ENCODE peak calls at places on chromosomes 13 and 19, in seven cellular contexts. K is stimulated activated CD4-positive, alpha-beta T cell treated with anti-CD3 and anti-CD28 coated beads, Interleukin-4, amount 100 ng/mL, for 1 hour; I is islet precursor cell; Y is CD8-positive, alpha-beta T cell; Q is AG04449; L is activated effector memory CD4-positive, alpha-beta T cell treated with anti-CD3 and anti-CD28 coated beads, Interleukin-2, amount 50 U/mL, for 16 hours; N is pancreas. A is an unnamed sample.

GRCh38 chr13:97695684-97696083 is 257.8 kb upstream of the IPO5 start:
- DNase-seq in K (no peak), I (no peak), Y (no peak), Q (no peak), L (no peak), N (no peak), A (no peak)

GRCh38 chr19:12881172-12881808 is at the start of gene DNASE2:
- DNase-seq in K (peak), I (peak), Y (peak), Q (peak), L (peak), N (peak), A (peak)

GRCh38 chr13:106756446-106756845 is 188.5 kb upstream of the ARGLU1 start:
- DNase-seq in K (no peak), I (peak), Y (no peak), Q (no peak), L (no peak), N (no peak), A (no peak)

GRCh38 chr19:51142119-51142518 is at the start of gene SIGLEC7:
- DNase-seq in K (no peak), I (peak), Y (no peak), Q (no peak), L (no peak), N (no peak), A (no peak)

GRCh38 chr13:76790519-76791289 is 95.5 kb downstream of the KCTD12 start:
- DNase-seq in K (no peak), I (no peak), Y (no peak), Q (no peak), L (no peak), N (no peak), A (no peak)

GRCh38 chr19:58395220-58395978 is at the start of gene RNF225:
- DNase-seq in K (peak), I (peak), Y (no peak), Q (no peak), L (no peak), N (no peak), A (no peak)

GRCh38 chr13:110047511-110047910 is 259.4 kb downstream of the COL4A1 start:
- DNase-seq in K (no peak), I (no peak), Y (no peak), Q (no peak), L (no peak), N (peak), A (peak)

GRCh38 chr19:54708781-54709180 is 15.5 kb upstream of the KIR3DL3 start:
- DNase-seq in K (no peak), I (no peak), Y (no peak), Q (no peak), L (no peak), N (no peak), A (no peak)

GRCh38 chr19:17665058-17665457 is 23.1 kb downstream of the UNC13A start:
- DNase-seq in K (no peak), I (no peak), Y (no peak), Q (no peak), L (no peak), N (no peak), A (no peak)

GRCh38 chr13:74768521-74769090 is 634.4 kb upstream of the KLF12 start:
- DNase-seq in K (no peak), I (no peak), Y (no peak), Q (no peak), L (no peak), N (no peak), A (peak)

GRCh38 chr13:29707876-29708543 is 112.5 kb upstream of the SLC7A1 start:
- DNase-seq in K (peak), I (peak), Y (peak), Q (no peak), L (peak), N (peak), A (peak)

GRCh38 chr19:55678121-55678671 is 3.2 kb downstream of the EPN1 start:
- DNase-seq in K (no peak), I (no peak), Y (no peak), Q (no peak), L (no peak), N (no peak), A (no peak)

GRCh38 chr13:35700661-35701060 is 224.2 kb upstream of the MAB21L1 start:
- DNase-seq in K (no peak), I (no peak), Y (no peak), Q (peak), L (no peak), N (no peak), A (peak)

GRCh38 chr19:33804021-33804799 is 7.5 kb downstream of the KCTD15 start:
- DNase-seq in K (no peak), I (no peak), Y (no peak), Q (no peak), L (no peak), N (peak), A (no peak)

GRCh38 chr19:33771308-33772101 is 25.2 kb upstream of the KCTD15 start:
- DNase-seq in K (peak), I (peak), Y (peak), Q (no peak), L (peak), N (peak), A (no peak)

GRCh38 chr13:75792526-75793187 is 156.5 kb downstream of the LMO7 start:
- DNase-seq in K (no peak), I (peak), Y (no peak), Q (no peak), L (no peak), N (no peak), A (no peak)

GRCh38 chr13:75120071-75120470 is 361.9 kb downstream of the TBC1D4 start:
- DNase-seq in K (no peak), I (no peak), Y (no peak), Q (no peak), L (no peak), N (no peak), A (no peak)

GRCh38 chr13:103517066-103517767 is 451.0 kb upstream of the SLC10A2 start:
- DNase-seq in K (no peak), I (no peak), Y (no peak), Q (no peak), L (no peak), N (no peak), A (no peak)

GRCh38 chr19:48631254-48631653 is 5.9 kb downstream of the DBP start:
- DNase-seq in K (no peak), I (no peak), Y (no peak), Q (no peak), L (no peak), N (no peak), A (no peak)

GRCh38 chr19:16611121-16611520 is 16.9 kb downstream of the MED26 start:
- DNase-seq in K (no peak), I (no peak), Y (no peak), Q (no peak), L (no peak), N (no peak), A (no peak)

GRCh38 chr13:63209330-63210017 is 1793.8 kb upstream of the PCDH20 start:
- DNase-seq in K (no peak), I (no peak), Y (no peak), Q (no peak), L (no peak), N (no peak), A (no peak)

GRCh38 chr19:44107751-44108150 is 5.4 kb upstream of the ZNF225 start:
- DNase-seq in K (no peak), I (no peak), Y (no peak), Q (no peak), L (no peak), N (no peak), A (no peak)

GRCh38 chr13:98575009-98575866 is 1.7 kb downstream of the STK24 start:
- DNase-seq in K (no peak), I (no peak), Y (no peak), Q (no peak), L (no peak), N (no peak), A (no peak)

GRCh38 chr19:411723-412355 is 2.9 kb upstream of the C2CD4C start:
- DNase-seq in K (no peak), I (no peak), Y (no peak), Q (no peak), L (peak), N (no peak), A (no peak)

GRCh38 chr13:110923777-110924638 is 9.1 kb upstream of the ANKRD10 start:
- DNase-seq in K (no peak), I (no peak), Y (no peak), Q (no peak), L (no peak), N (no peak), A (no peak)

GRCh38 chr13:36395280-36395679 is 37.0 kb upstream of the CCNA1 start:
- DNase-seq in K (no peak), I (no peak), Y (no peak), Q (peak), L (no peak), N (no peak), A (peak)

GRCh38 chr19:37361994-37362393 is 8.9 kb upstream of the ZNF527 start:
- DNase-seq in K (no peak), I (no peak), Y (no peak), Q (peak), L (no peak), N (no peak), A (no peak)

GRCh38 chr19:42121666-42122069 is 10.6 kb downstream of the POU2F2 start:
- DNase-seq in K (peak), I (peak), Y (peak), Q (no peak), L (peak), N (no peak), A (no peak)

GRCh38 chr13:34349091-34349722 is 531.3 kb downstream of the RFC3 start:
- DNase-seq in K (no peak), I (no peak), Y (no peak), Q (peak), L (no peak), N (peak), A (peak)

GRCh38 chr19:3554254-3555083 is 2.9 kb downstream of the MFSD12 start:
- DNase-seq in K (no peak), I (no peak), Y (peak), Q (no peak), L (peak), N (no peak), A (no peak)

GRCh38 chr19:5339950-5340636 is 519 bp downstream of the PTPRS start:
- DNase-seq in K (no peak), I (peak), Y (peak), Q (no peak), L (no peak), N (peak), A (no peak)

GRCh38 chr13:73273737-73274136 is 214.9 kb downstream of the KLF5 start:
- DNase-seq in K (no peak), I (no peak), Y (no peak), Q (peak), L (no peak), N (no peak), A (peak)

GRCh38 chr13:23898101-23898500 is 799 bp upstream of the C1QTNF9B start:
- DNase-seq in K (no peak), I (no peak), Y (no peak), Q (no peak), L (no peak), N (no peak), A (no peak)

GRCh38 chr13:79353698-79354097 is 52.4 kb downstream of the RBM26 start:
- DNase-seq in K (no peak), I (no peak), Y (no peak), Q (no peak), L (no peak), N (no peak), A (no peak)